ENCODE peak calls at places on chromosomes 4 and X, in six cellular contexts. Y is body of pancreas; H is mesothelial cell of epicardium; M is HCT116; U is activated CD8-positive, alpha-beta T cell treated with anti-CD3 and anti-CD28 coated beads for 36 hours; J is ovary. P is an unnamed sample.
A peak's percentile ranks its signal among the peaks of the same experiment; 100 is the strongest.

GRCh38 chr4:56187601-56188177 is 199.6 kb downstream of the AASDH start:
- DNase-seq in Y (no peak), H (no peak), M (no peak), U (no peak), J (no peak), P (no peak)

GRCh38 chrX:100731441-100732281 is at the start of gene SYTL4:
- DNase-seq in Y (peak; percentile 57), H (no peak), M (peak; percentile 7), U (no peak), J (peak; percentile 70), P (no peak)

GRCh38 chrX:38233891-38234807 is 13.5 kb upstream of the SRPX start:
- DNase-seq in Y (no peak), H (no peak), M (no peak), U (no peak), J (no peak), P (no peak)

GRCh38 chrX:16785247-16786138 is 773 bp upstream of the TXLNG start:
- DNase-seq in Y (peak; percentile 60), H (peak; percentile 43), M (no peak), U (peak; percentile 16), J (peak; percentile 25), P (no peak)

GRCh38 chr4:173490256-173490655 is 39.8 kb downstream of the HAND2 start:
- DNase-seq in Y (no peak), H (no peak), M (no peak), U (no peak), J (no peak), P (no peak)

GRCh38 chr4:42366959-42367358 is 30.3 kb upstream of the SHISA3 start:
- DNase-seq in Y (no peak), H (no peak), M (no peak), U (no peak), J (no peak), P (no peak)

GRCh38 chrX:83501540-83501939 is 6.5 kb upstream of the POU3F4 start:
- DNase-seq in Y (no peak), H (no peak), M (no peak), U (no peak), J (no peak), P (no peak)

GRCh38 chr4:168636506-168637176 is 139.8 kb downstream of the PALLD start:
- DNase-seq in Y (no peak), H (no peak), M (no peak), U (no peak), J (no peak), P (no peak)

GRCh38 chr4:82785248-82786003 is 13.2 kb downstream of the SCD5 start:
- DNase-seq in Y (no peak), H (no peak), M (peak; percentile 69), U (no peak), J (no peak), P (no peak)

GRCh38 chr4:141810038-141810701 is 173.8 kb downstream of the IL15 start:
- DNase-seq in Y (no peak), H (no peak), M (no peak), U (no peak), J (no peak), P (no peak)

GRCh38 chrX:41108007-41108683 is 22.9 kb downstream of the USP9X start:
- DNase-seq in Y (no peak), H (no peak), M (no peak), U (no peak), J (no peak), P (no peak)

GRCh38 chr4:101081166-101081565 is 266.2 kb downstream of the PPP3CA start:
- DNase-seq in Y (no peak), H (no peak), M (no peak), U (no peak), J (no peak), P (no peak)

GRCh38 chr4:170127758-170128157 is 38.0 kb upstream of the AADAT start:
- DNase-seq in Y (no peak), H (no peak), M (no peak), U (no peak), J (no peak), P (no peak)

GRCh38 chr4:117135634-117136354 is 50.4 kb upstream of the TRAM1L1 start:
- DNase-seq in Y (no peak), H (no peak), M (no peak), U (no peak), J (no peak), P (no peak)

GRCh38 chrX:12469296-12469695 is 321.9 kb upstream of the PRPS2 start:
- DNase-seq in Y (no peak), H (no peak), M (no peak), U (no peak), J (no peak), P (no peak)

GRCh38 chrX:133921764-133922389 is 63.5 kb downstream of the GPC3 start:
- DNase-seq in Y (peak; percentile 79), H (no peak), M (peak; percentile 50), U (peak; percentile 45), J (no peak), P (no peak)

GRCh38 chr4:115711575-115711974 is 598.2 kb upstream of the NDST4 start:
- DNase-seq in Y (no peak), H (no peak), M (no peak), U (no peak), J (no peak), P (no peak)

GRCh38 chr4:121551881-121552280 is 144.9 kb downstream of the ANXA5 start:
- DNase-seq in Y (no peak), H (no peak), M (no peak), U (no peak), J (no peak), P (no peak)

GRCh38 chrX:10296581-10296980 is 139.8 kb downstream of the CLCN4 start:
- DNase-seq in Y (no peak), H (no peak), M (no peak), U (no peak), J (no peak), P (no peak)

GRCh38 chr4:106315968-106316772 is at the start of the genes AIMP1 and TBCK:
- DNase-seq in Y (peak; percentile 91), H (peak; percentile 79), M (peak; percentile 88), U (peak; percentile 91), J (peak; percentile 88), P (peak; percentile 88)

GRCh38 chr4:3441501-3442459 is at the start of gene HGFAC:
- DNase-seq in Y (no peak), H (no peak), M (no peak), U (no peak), J (no peak), P (no peak)

GRCh38 chr4:70236125-70236524 is 6.3 kb upstream of the CSN3 start:
- DNase-seq in Y (no peak), H (no peak), M (no peak), U (no peak), J (no peak), P (no peak)

GRCh38 chrX:64394874-64395567 is at the start of gene MTMR8:
- DNase-seq in Y (peak; percentile 83), H (peak; percentile 76), M (peak; percentile 41), U (peak; percentile 86), J (peak; percentile 76), P (peak; percentile 67)

GRCh38 chrX:147899715-147900114 is 12.0 kb upstream of the FMR1 start:
- DNase-seq in Y (no peak), H (no peak), M (no peak), U (no peak), J (no peak), P (no peak)

GRCh38 chrX:6505960-6506359 is 29.0 kb downstream of the VCX3A start:
- DNase-seq in Y (no peak), H (no peak), M (no peak), U (no peak), J (no peak), P (no peak)

GRCh38 chr4:148565801-148566200 is 123.6 kb upstream of the NR3C2 start:
- DNase-seq in Y (peak; percentile 46), H (no peak), M (no peak), U (no peak), J (no peak), P (no peak)

GRCh38 chr4:1152284-1152683 is 20.1 kb downstream of the SPON2 start:
- DNase-seq in Y (peak; percentile 62), H (no peak), M (no peak), U (no peak), J (no peak), P (no peak)

GRCh38 chr4:53804719-53805118 is 213.4 kb upstream of the LNX1 start:
- DNase-seq in Y (peak; percentile 83), H (no peak), M (peak; percentile 24), U (peak; percentile 59), J (no peak), P (no peak)

GRCh38 chr4:107740950-107741701 is 21.1 kb upstream of the PAPSS1 start:
- DNase-seq in Y (peak; percentile 37), H (peak; percentile 58), M (no peak), U (no peak), J (peak; percentile 71), P (no peak)

GRCh38 chrX:109635151-109635550 is 10.2 kb upstream of the KCNE5 start:
- DNase-seq in Y (no peak), H (no peak), M (no peak), U (peak; percentile 4), J (no peak), P (no peak)
- TF ChIP-seq CTCF in Y (peak; percentile 25), H (peak; percentile 44), M (peak; percentile 44), U (peak; percentile 32), J (no peak), P (peak; percentile 53)

DNA sequence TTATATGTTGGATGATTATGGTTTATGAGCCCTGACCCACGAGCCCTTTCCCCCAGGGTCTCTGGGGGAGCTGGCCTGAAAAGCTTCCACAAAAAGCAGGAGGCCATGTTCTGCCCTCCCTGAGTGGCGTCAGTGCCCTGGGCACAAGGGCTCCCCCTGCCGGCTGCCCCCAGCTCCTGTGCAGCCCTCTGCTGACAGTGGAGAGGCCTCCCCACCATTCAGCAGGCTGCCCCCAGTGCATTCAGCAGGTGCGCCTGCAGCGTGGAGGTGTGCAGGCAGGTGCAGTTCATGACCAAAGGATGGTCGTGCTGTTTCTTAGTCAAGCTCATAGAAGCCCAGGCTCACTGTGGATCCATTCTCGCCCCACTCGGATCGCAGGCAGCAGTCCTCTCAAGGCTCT is 12.5 kb upstream of the S100P start:
- DNase-seq in Y (no peak), H (no peak), M (no peak), U (no peak), J (no peak), P (no peak)
- TF ChIP-seq CTCF in Y (no peak), H (no peak), M (peak; percentile 78), U (no peak), J (no peak), P (no peak)

GRCh38 chrX:153470411-153471363 is at the start of gene HAUS7:
- DNase-seq in Y (peak; percentile 88), H (peak; percentile 86), M (peak; percentile 59), U (peak; percentile 89), J (peak; percentile 83), P (peak; percentile 76)
- TF ChIP-seq CTCF in Y (peak; percentile 54), H (peak; percentile 60), M (peak; percentile 66), U (peak; percentile 33), J (peak; percentile 49), P (peak; percentile 43)

GRCh38 chrX:54788446-54788845 is 9.6 kb downstream of the ITIH6 start:
- DNase-seq in Y (no peak), H (no peak), M (no peak), U (no peak), J (no peak), P (no peak)

GRCh38 chrX:54785901-54786300 is 12.2 kb downstream of the ITIH6 start:
- DNase-seq in Y (peak; percentile 38), H (no peak), M (no peak), U (peak; percentile 38), J (no peak), P (no peak)

DNA sequence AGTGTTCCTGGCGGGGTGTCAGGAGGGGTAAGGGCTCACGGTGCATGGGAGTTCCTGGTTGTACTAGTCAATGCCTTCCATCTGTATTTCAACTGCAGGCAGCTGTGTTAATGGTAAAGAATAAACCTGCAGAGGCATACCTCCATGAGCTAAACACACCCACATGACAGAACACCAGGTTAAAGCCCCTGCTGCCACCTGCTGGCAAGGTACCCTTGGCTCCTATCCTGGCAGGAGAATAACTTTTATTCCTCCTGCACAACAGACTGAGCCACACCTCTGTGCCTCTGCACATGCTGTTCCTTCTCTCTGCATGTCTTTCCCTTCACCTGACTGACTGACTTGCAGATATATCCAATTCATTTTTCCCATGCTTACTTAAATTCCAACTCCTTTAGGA is 11.1 kb downstream of the ITIH6 start:
- DNase-seq in Y (peak; percentile 47), H (no peak), M (no peak), U (peak; percentile 53), J (no peak), P (no peak)
- TF ChIP-seq CTCF in Y (no peak), H (no peak), M (peak; percentile 45), U (peak; percentile 17), J (no peak), P (no peak)

P was measured in natural killer cell.